ENCODE peak calls at places on chromosomes 3 and 15, in eight cellular contexts. One of them, this sample, is unnamed.
A peak's percentile ranks its signal among the peaks of the same experiment; 100 is the strongest.

GRCh38 chr15:85691350-85692240 is 103.1 kb downstream of the KLHL25 start:
- DNase-seq in EL: no peak
- DNase-seq in activated T-cell treated with anti-CD3 and anti-CD28 coated beads for 24 hours: no peak
- DNase-seq in natural killer cell: peak; percentile 46
- DNase-seq in amniotic epithelial cell: no peak
- DNase-seq in CD4-positive, CD25-positive, alpha-beta regulatory T cell: no peak
- DNase-seq in GM23338: no peak
- DNase-seq in uterus: no peak
- DNase-seq in this sample: no peak

GRCh38 chr3:85821130-85821756 is 862.5 kb downstream of the CADM2 start:
- DNase-seq in activated T-cell treated with anti-CD3 and anti-CD28 coated beads for 24 hours: no peak
- DNase-seq in GM23338: peak; percentile 73
- DNase-seq in uterus: no peak
- DNase-seq in EL: no peak
- DNase-seq in amniotic epithelial cell: no peak
- DNase-seq in natural killer cell: no peak
- DNase-seq in CD4-positive, CD25-positive, alpha-beta regulatory T cell: no peak
- DNase-seq in this sample: no peak

GRCh38 chr3:52122491-52122890 is 31.7 kb downstream of the POC1A start:
- DNase-seq in EL: no peak
- DNase-seq in amniotic epithelial cell: no peak
- DNase-seq in activated T-cell treated with anti-CD3 and anti-CD28 coated beads for 24 hours: no peak
- DNase-seq in GM23338: no peak
- DNase-seq in uterus: no peak
- DNase-seq in CD4-positive, CD25-positive, alpha-beta regulatory T cell: no peak
- DNase-seq in natural killer cell: no peak
- DNase-seq in this sample: no peak

GRCh38 chr3:31882431-31882830 is 98.6 kb downstream of the OSBPL10 start:
- DNase-seq in GM23338: no peak
- DNase-seq in uterus: no peak
- DNase-seq in EL: no peak
- DNase-seq in CD4-positive, CD25-positive, alpha-beta regulatory T cell: no peak
- DNase-seq in amniotic epithelial cell: no peak
- DNase-seq in activated T-cell treated with anti-CD3 and anti-CD28 coated beads for 24 hours: no peak
- DNase-seq in natural killer cell: no peak
- DNase-seq in this sample: no peak

GRCh38 chr3:15861163-15861562 is 63.4 kb upstream of the ANKRD28 start:
- DNase-seq in natural killer cell: no peak
- DNase-seq in CD4-positive, CD25-positive, alpha-beta regulatory T cell: no peak
- DNase-seq in EL: no peak
- DNase-seq in GM23338: no peak
- DNase-seq in uterus: no peak
- DNase-seq in amniotic epithelial cell: no peak
- DNase-seq in activated T-cell treated with anti-CD3 and anti-CD28 coated beads for 24 hours: no peak
- DNase-seq in this sample: no peak

GRCh38 chr3:79517766-79518413 is 249.9 kb downstream of the ROBO1 start:
- DNase-seq in GM23338: peak; percentile 70
- DNase-seq in amniotic epithelial cell: peak; percentile 2
- DNase-seq in activated T-cell treated with anti-CD3 and anti-CD28 coated beads for 24 hours: no peak
- DNase-seq in uterus: no peak
- DNase-seq in CD4-positive, CD25-positive, alpha-beta regulatory T cell: no peak
- DNase-seq in EL: peak; percentile 40
- DNase-seq in natural killer cell: no peak
- DNase-seq in this sample: peak; percentile 39

GRCh38 chr15:39598186-39598850 is 17.4 kb downstream of the THBS1 start:
- DNase-seq in activated T-cell treated with anti-CD3 and anti-CD28 coated beads for 24 hours: no peak
- DNase-seq in uterus: no peak
- DNase-seq in natural killer cell: no peak
- DNase-seq in CD4-positive, CD25-positive, alpha-beta regulatory T cell: no peak
- DNase-seq in amniotic epithelial cell: no peak
- DNase-seq in EL: peak; percentile 29
- DNase-seq in GM23338: no peak
- DNase-seq in this sample: peak; percentile 80

GRCh38 chr3:88960019-88960418 is 147.4 kb upstream of the EPHA3 start:
- DNase-seq in EL: no peak
- DNase-seq in activated T-cell treated with anti-CD3 and anti-CD28 coated beads for 24 hours: no peak
- DNase-seq in uterus: no peak
- DNase-seq in natural killer cell: no peak
- DNase-seq in amniotic epithelial cell: no peak
- DNase-seq in GM23338: no peak
- DNase-seq in CD4-positive, CD25-positive, alpha-beta regulatory T cell: no peak
- DNase-seq in this sample: no peak